ENCODE peak calls at places on chromosomes 2 and 18, in four cellular contexts. E is fibroblast of lung, I is H9, G is PC-3. X is an unnamed sample.

GRCh38 chr18:56374005-56374655 is 264.3 kb downstream of the TXNL1 start:
- DNase-seq in I (no peak), E (peak; percentile 34), G (peak; percentile 60), X (no peak)

GRCh38 chr2:109609352-109610024 is 4.3 kb downstream of the SEPTIN10 start:
- DNase-seq in G (peak; percentile 50), I (no peak), E (no peak), X (no peak)

GRCh38 chr18:32674491-32674890 is 98.3 kb downstream of the KLHL14 start:
- DNase-seq in I (no peak), G (peak; percentile 17), E (no peak), X (no peak)

GRCh38 chr2:42960835-42961165 is 168.4 kb upstream of the HAAO start:
- DNase-seq in G (no peak), E (peak; percentile 48), I (no peak), X (no peak)

GRCh38 chr2:154836622-154837021 is 138.1 kb downstream of the KCNJ3 start:
- DNase-seq in I (no peak), G (no peak), E (no peak), X (no peak)

GRCh38 chr2:7766302-7766701 is 849.1 kb downstream of the RNF144A start:
- DNase-seq in G (no peak), I (no peak), E (no peak), X (no peak)

GRCh38 chr18:23635283-23636040 is 27.2 kb downstream of the ANKRD29 start:
- DNase-seq in I (peak; percentile 42), E (no peak), G (peak; percentile 68), X (no peak)

GRCh38 chr18:45254683-45255082 is 360.6 kb upstream of the SLC14A2 start:
- DNase-seq in I (no peak), G (no peak), E (peak; percentile 48), X (no peak)

GRCh38 chr2:174931724-174932123 is 73.5 kb downstream of the CHN1 start:
- DNase-seq in I (no peak), E (peak; percentile 52), G (peak; percentile 14), X (no peak)

GRCh38 chr2:209523778-209524362 is 100.0 kb downstream of the MAP2 start:
- DNase-seq in G (peak; percentile 45), E (no peak), I (no peak), X (no peak)

GRCh38 chr2:35410431-35411061 is 945.0 kb upstream of the CRIM1 start:
- DNase-seq in I (peak; percentile 51), G (peak; percentile 56), E (peak; percentile 52), X (peak; percentile 82)

GRCh38 chr2:46847726-46848421 is 67.7 kb downstream of the MCFD2 start:
- DNase-seq in G (peak; percentile 33), E (peak; percentile 90), I (no peak), X (no peak)

GRCh38 chr2:46849080-46849715 is 66.4 kb downstream of the MCFD2 start:
- DNase-seq in G (peak; percentile 64), E (no peak), I (no peak), X (no peak)

GRCh38 chr2:46850742-46851141 is 64.9 kb downstream of the MCFD2 start:
- DNase-seq in E (peak; percentile 74), I (no peak), G (peak; percentile 93), X (no peak)

GRCh38 chr2:46848446-46848845 is 67.2 kb downstream of the MCFD2 start:
- DNase-seq in G (no peak), I (no peak), E (no peak), X (peak; percentile 59)

DNA sequence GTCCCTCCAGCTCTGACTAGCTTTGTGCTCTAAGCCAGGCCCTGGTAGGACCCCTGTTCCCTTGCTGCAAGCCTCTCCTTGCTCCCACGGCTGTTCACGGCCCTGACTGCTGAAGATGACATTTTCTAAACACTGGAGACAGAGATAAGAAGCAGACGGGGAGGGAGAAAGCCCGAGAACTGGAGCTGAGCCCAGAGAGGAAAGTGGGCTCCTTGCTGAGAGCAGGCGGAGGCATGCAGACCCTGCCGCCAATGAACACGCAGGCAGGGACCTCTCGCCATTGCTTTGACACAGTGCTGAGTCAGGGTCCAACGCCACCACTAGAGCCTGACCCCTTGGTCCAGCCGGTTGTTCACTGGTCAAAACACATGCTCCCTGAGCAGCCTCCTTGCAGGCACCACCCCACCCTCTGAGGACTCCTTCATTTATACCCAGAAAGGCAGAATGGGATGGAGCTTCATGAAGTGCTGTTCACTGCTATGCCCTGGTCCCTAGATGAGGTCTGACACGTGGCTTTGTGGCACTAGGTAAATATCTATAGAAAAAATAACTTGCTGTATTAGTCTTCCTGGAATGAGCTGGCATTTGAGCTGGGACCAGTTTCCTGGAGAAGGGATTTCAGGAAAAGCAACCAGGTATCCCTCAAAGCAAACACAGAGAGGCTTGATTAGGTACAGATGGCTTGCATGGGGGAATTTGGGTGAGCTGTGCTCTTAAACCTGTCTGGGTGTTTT is 65.7 kb downstream of the MCFD2 start:
- DNase-seq in G (peak; percentile 92), E (peak; percentile 96), I (no peak), X (no peak)
- H3K4me2 ChIP-seq in G (peak overlapping the region; percentile 72), E (peak overlapping the region; percentile 70), I (no peak overlapping the region), X (no peak overlapping the region)

DNA sequence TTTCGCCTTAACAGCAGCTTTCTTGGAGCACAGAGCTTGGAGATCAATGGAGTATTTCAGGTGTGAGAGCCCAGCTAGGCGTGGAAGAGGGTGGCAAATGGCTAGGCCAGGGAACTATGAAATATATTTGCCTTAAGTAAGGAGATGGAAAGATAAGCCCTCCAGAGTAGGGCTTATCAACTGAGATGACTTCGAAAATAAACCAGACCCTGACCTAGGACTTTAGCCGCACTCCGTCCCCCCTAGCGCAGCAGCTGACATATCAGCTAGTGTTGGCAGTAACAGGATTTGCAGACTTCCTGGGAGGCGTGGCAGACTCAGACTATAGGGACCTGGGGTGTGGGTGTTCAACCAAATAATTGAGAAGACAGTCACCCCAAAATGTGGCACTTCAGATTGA is 127.8 kb upstream of the EPAS1 start:
- DNase-seq in G (no peak), E (no peak), I (no peak), X (no peak)
- H3K4me2 ChIP-seq in G (no peak overlapping the region), E (no peak overlapping the region), I (no peak overlapping the region), X (no peak overlapping the region)

GRCh38 chr2:1742300-1742679 is 2.0 kb downstream of the PXDN start:
- DNase-seq in E (peak; percentile 65), I (no peak), G (no peak), X (no peak)
- H3K4me2 ChIP-seq in E (peak overlapping the region; percentile 72), I (peak overlapping the region; percentile 34), G (peak overlapping the region; percentile 82), X (no peak overlapping the region)

GRCh38 chr2:220504890-220505564 is 877.6 kb downstream of the SLC4A3 start:
- DNase-seq in I (peak; percentile 62), E (peak; percentile 49), G (peak; percentile 86), X (no peak)
- H3K4me2 ChIP-seq in I (no peak overlapping the region), E (peak overlapping the region; percentile 40), G (peak overlapping the region; percentile 55), X (no peak overlapping the region)

GRCh38 chr2:119699016-119699606 is 20.1 kb downstream of the TMEM177 start:
- DNase-seq in G (no peak), I (no peak), E (no peak), X (no peak)

GRCh38 chr2:119696005-119696404 is 17.0 kb downstream of the TMEM177 start:
- DNase-seq in E (no peak), I (no peak), G (no peak), X (no peak)

GRCh38 chr2:119694994-119695521 is 16.1 kb downstream of the TMEM177 start:
- DNase-seq in I (no peak), G (no peak), E (peak; percentile 76), X (no peak)

GRCh38 chr2:119696494-119697030 is 17.6 kb downstream of the TMEM177 start:
- DNase-seq in I (no peak), E (no peak), G (no peak), X (no peak)

DNA sequence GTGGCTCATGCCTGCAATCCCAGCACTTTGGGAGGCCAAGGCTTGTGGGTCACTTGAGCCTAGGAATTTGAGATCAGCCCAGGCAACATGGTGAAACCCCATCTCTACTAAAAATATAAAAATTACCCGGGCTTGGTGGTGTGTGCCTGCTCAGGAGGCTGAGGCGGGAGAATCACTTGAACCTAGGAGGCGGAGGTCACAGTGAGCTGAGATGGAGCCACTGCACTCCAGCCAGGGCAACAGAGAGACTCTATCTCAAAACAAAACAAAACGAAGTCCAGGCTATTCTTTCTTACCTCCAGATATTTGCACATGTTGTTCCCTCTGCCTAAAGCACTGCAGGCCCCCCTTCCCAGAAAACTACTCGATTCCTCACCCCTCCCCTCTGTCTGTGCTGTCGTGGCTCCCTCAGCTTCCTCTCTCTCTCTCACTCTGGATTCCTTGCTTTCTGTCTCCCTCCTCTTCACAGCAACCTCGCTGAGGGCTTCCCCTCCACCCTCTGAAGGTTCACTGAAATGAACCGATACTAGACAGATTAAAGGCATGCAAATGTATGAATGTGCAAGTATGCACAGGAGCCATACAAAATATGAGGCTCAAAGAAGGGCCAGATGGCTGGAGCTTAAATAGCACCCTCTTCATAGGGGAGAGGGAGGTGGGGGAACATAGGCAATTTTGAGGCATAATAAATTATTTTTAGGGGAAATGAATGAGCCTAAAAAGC is 18.5 kb downstream of the TMEM177 start:
- DNase-seq in G (no peak), I (no peak), E (no peak), X (peak; percentile 78)
- H3K4me2 ChIP-seq in G (no peak overlapping the region), I (no peak overlapping the region), E (no peak overlapping the region), X (peak overlapping the region; percentile 66)

GRCh38 chr2:156456616-156457015 is 20.4 kb downstream of the GPD2 start:
- DNase-seq in G (peak; percentile 89), I (no peak), E (no peak), X (no peak)
- H3K4me2 ChIP-seq in G (peak overlapping the region; percentile 83), I (no peak overlapping the region), E (no peak overlapping the region), X (no peak overlapping the region)

GRCh38 chr2:14661163-14661562 is 28.6 kb downstream of the LRATD1 start:
- DNase-seq in G (no peak), E (no peak), I (no peak), X (no peak)
- H3K4me2 ChIP-seq in G (no peak overlapping the region), E (no peak overlapping the region), I (no peak overlapping the region), X (no peak overlapping the region)

DNA sequence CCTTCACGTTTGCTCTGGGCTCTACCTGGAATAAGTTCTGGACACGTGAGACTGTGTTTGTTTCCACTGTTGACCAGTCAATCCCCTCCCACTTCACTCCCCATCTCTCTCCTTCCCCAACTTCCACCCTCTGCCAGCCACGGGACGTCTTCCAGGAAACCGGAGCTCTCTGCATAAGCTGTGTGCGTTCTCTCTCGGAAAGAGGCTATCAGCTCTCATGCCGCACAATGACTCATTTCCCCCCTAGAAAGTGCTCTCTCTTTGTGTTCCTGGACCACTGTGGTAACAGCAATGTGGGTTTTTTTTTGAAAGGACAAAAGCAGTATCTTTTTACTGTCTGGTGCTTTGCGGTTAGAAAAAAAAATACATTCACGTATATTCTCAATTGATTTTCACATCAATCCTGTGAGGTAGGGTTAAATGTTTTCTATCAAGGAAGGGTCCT is 10.2 kb downstream of the PROKR1 start:
- DNase-seq in G (peak; percentile 76), I (no peak), E (peak; percentile 53), X (no peak)
- H3K4me2 ChIP-seq in G (peak overlapping the region; percentile 24), I (no peak overlapping the region), E (no peak overlapping the region), X (no peak overlapping the region)

X was measured in Karpas-422.